ENCODE peak calls at places on chromosomes 1 and 21, in ten cellular contexts. K is uterus, N is brain microvascular endothelial cell, Q is HCT116, O is foreskin fibroblast, S is Peyer's patch, Y is colonic mucosa, C is breast epithelium, J is PC-3, V is thyroid gland. X is an unnamed sample.

GRCh38 chr1:211609120-211610024 is 30.4 kb upstream of the SLC30A1 start:
- DNase-seq in V (no peak), Q (no peak), C (no peak), Y (peak; percentile 42), K (no peak), O (no peak), N (no peak), S (no peak), J (no peak), X (no peak)

GRCh38 chr1:41333146-41333784 is 28.0 kb upstream of the FOXO6 start:
- DNase-seq in C (no peak), Y (peak; percentile 5), Q (no peak), S (no peak), O (no peak), V (no peak), J (peak; percentile 39), K (no peak), N (peak; percentile 95), X (no peak)

GRCh38 chr21:15732290-15732995 is 2.7 kb downstream of the USP25 start:
- DNase-seq in J (peak; percentile 66), Y (no peak), O (peak; percentile 21), Q (no peak), C (no peak), K (no peak), V (peak; percentile 30), S (no peak), N (no peak), X (peak; percentile 81)

GRCh38 chr1:150650193-150650592 is 20.8 kb upstream of the ENSA start:
- DNase-seq in K (no peak), S (peak; percentile 68), O (no peak), C (peak; percentile 33), Y (peak; percentile 53), J (peak; percentile 66), V (peak; percentile 78), N (peak; percentile 23), Q (no peak), X (no peak)

GRCh38 chr1:155277070-155277895 is at the start of gene HCN3:
- DNase-seq in K (peak; percentile 99), N (peak; percentile 95), Q (peak; percentile 94), S (peak; percentile 99), Y (peak; percentile 99), C (peak; percentile 95), O (peak; percentile 98), J (peak; percentile 99), V (peak; percentile 98), X (peak; percentile 97)

GRCh38 chr1:39915499-39916129 is 13.9 kb upstream of the MYCL start:
- DNase-seq in Q (no peak), O (no peak), K (no peak), Y (no peak), J (no peak), S (no peak), C (no peak), N (no peak), V (no peak), X (no peak)

GRCh38 chr21:14754682-14755081 is 208.6 kb upstream of the SAMSN1 start:
- DNase-seq in O (no peak), S (no peak), Y (no peak), K (no peak), J (no peak), C (no peak), N (no peak), V (no peak), Q (no peak), X (no peak)

GRCh38 chr1:226872455-226872854 is 2.0 kb downstream of the PSEN2 start:
- DNase-seq in J (peak; percentile 44), N (peak; percentile 18), Y (peak; percentile 14), Q (no peak), O (peak; percentile 20), V (no peak), C (no peak), K (no peak), S (no peak), X (no peak)

GRCh38 chr1:100721502-100722205 is 2.1 kb downstream of the VCAM1 start:
- DNase-seq in K (peak; percentile 55), C (peak; percentile 25), N (peak; percentile 56), V (peak; percentile 3), Y (peak; percentile 24), J (no peak), Q (no peak), O (peak; percentile 96), S (no peak), X (no peak)

GRCh38 chr1:100719490-100719889 is at the start of gene VCAM1:
- DNase-seq in Y (no peak), C (no peak), S (no peak), O (no peak), N (peak; percentile 41), J (no peak), Q (no peak), V (no peak), K (no peak), X (peak; percentile 58)

GRCh38 chr1:100720751-100721150 is 1.2 kb downstream of the VCAM1 start:
- DNase-seq in C (no peak), N (no peak), Y (no peak), J (no peak), S (no peak), V (no peak), O (no peak), K (no peak), Q (no peak), X (no peak)

GRCh38 chr1:100724281-100724680 is 4.7 kb downstream of the VCAM1 start:
- DNase-seq in J (no peak), V (no peak), Q (no peak), C (no peak), N (no peak), Y (no peak), O (no peak), K (no peak), S (no peak), X (no peak)

GRCh38 chr1:100722211-100722610 is 2.7 kb downstream of the VCAM1 start:
- DNase-seq in N (no peak), C (no peak), Y (no peak), S (no peak), Q (no peak), V (no peak), K (no peak), O (no peak), J (no peak), X (no peak)
- H3K4me3 ChIP-seq in N (no peak overlapping the region), C (peak overlapping the region; percentile 23), Y (peak overlapping the region; percentile 10), S (no peak overlapping the region), Q (no peak overlapping the region), V (no peak overlapping the region), K (peak overlapping the region; percentile 17), O (peak overlapping the region; percentile 24), J (no peak overlapping the region), X (no peak overlapping the region)

GRCh38 chr21:38712076-38712475 is 93.7 kb upstream of the ETS2 start:
- DNase-seq in Y (peak; percentile 56), O (peak; percentile 48), V (peak; percentile 6), N (peak; percentile 23), C (no peak), K (peak; percentile 21), S (no peak), J (peak; percentile 72), Q (peak; percentile 31), X (peak; percentile 9)
- TF ChIP-seq CTCF in Y (peak; percentile 33), O (peak; percentile 64), V (no peak), N (peak; percentile 78), C (no peak), K (peak; percentile 47), S (no peak), J (peak; percentile 74), Q (peak; percentile 65), X (peak; percentile 6)

GRCh38 chr21:42725416-42725930 is 72.1 kb downstream of the PDE9A start:
- DNase-seq in J (no peak), O (no peak), S (no peak), V (no peak), C (no peak), Y (no peak), K (no peak), N (no peak), Q (no peak), X (no peak)

GRCh38 chr21:42722153-42722552 is 68.7 kb downstream of the PDE9A start:
- DNase-seq in K (no peak), S (no peak), N (no peak), Y (no peak), Q (no peak), J (no peak), C (no peak), V (no peak), O (no peak), X (no peak)

GRCh38 chr21:42721341-42721824 is 68.0 kb downstream of the PDE9A start:
- DNase-seq in Y (peak; percentile 69), V (no peak), Q (no peak), K (peak; percentile 55), C (no peak), S (peak; percentile 71), N (no peak), O (peak; percentile 55), J (peak; percentile 50), X (no peak)

GRCh38 chr21:42722808-42723470 is 69.5 kb downstream of the PDE9A start:
- DNase-seq in Q (no peak), Y (peak; percentile 54), K (no peak), V (no peak), S (peak; percentile 68), O (no peak), C (no peak), N (no peak), J (no peak), X (no peak)

GRCh38 chr21:42724226-42724920 is 71.0 kb downstream of the PDE9A start:
- DNase-seq in V (peak; percentile 41), N (peak; percentile 90), O (peak; percentile 93), Y (peak; percentile 78), J (peak; percentile 96), S (peak; percentile 87), K (no peak), Q (peak; percentile 89), C (no peak), X (no peak)
- H3K4me3 ChIP-seq in V (no peak overlapping the region), N (no peak overlapping the region), O (no peak overlapping the region), Y (no peak overlapping the region), J (no peak overlapping the region), S (no peak overlapping the region), K (no peak overlapping the region), Q (peak overlapping the region; percentile 10), C (no peak overlapping the region), X (no peak overlapping the region)

GRCh38 chr1:43993206-43993914 is 2.0 kb downstream of the CCDC24 start:
- DNase-seq in K (no peak), Q (no peak), V (no peak), N (no peak), C (no peak), J (no peak), Y (no peak), O (no peak), S (no peak), X (no peak)

GRCh38 chr1:43991200-43991475 is 261 bp upstream of the CCDC24 start:
- DNase-seq in J (no peak), Y (no peak), V (no peak), O (no peak), S (no peak), Q (no peak), N (no peak), K (no peak), C (no peak), X (no peak)

GRCh38 chr1:43992232-43992995 is 1.0 kb downstream of the CCDC24 start:
- DNase-seq in V (no peak), S (no peak), K (no peak), C (no peak), N (no peak), J (no peak), Q (no peak), Y (no peak), O (no peak), X (no peak)

GRCh38 chr1:43991476-43992231 is at the start of gene CCDC24:
- DNase-seq in J (peak; percentile 87), S (peak; percentile 92), Q (peak; percentile 63), Y (peak; percentile 89), O (peak; percentile 92), N (peak; percentile 54), V (peak; percentile 95), C (peak; percentile 85), K (peak; percentile 89), X (peak; percentile 85)

DNA sequence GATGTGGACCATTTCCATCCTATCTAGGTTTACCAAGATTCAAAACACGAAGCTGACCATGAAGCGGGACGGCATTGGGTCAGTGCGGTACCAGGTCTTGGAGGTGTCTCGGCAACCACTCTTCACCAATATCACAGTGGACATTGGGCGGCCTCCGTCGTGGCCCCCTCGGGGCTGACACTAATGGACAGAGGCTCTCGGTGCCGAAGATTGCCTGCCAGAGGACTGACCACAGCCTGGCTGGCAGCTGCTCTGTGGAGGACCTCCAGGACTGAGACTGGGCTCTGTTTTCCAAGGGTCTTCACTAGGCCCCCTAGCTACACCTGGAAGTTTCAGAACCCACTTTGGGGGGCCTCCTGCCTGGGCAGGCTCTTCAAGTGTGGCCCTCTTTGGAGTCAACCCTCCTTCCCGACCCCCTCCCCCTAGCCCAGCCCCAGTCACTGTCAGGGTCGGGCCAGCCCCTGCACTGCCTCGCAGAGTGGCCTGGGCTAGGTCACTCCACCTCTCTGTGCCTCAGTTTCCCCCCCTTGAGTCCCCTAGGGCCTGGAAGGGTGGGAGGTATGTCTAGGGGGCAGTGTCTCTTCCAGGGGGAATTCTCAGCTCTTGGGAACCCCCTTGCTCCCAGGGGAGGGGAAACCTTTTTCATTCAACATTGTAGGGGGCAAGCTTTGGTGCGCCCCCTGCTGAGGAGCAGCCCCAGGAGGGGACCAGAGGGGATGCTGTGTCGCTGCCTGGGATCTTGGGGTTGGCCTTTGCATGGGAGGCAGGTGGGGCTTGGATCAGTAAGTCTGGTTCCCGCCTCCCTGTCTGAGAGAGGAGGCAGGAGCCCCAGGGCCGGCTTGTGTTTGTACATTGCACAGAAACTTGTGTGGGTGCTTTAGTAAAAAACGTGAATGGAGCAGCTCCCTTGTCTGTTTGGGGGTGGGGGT is 864 bp upstream of the CCDC24 start:
- DNase-seq in K (no peak), V (no peak), Q (no peak), C (no peak), S (no peak), N (no peak), J (no peak), Y (peak; percentile 40), O (peak; percentile 34), X (no peak)
- TF ChIP-seq CTCF in K (no peak), V (no peak), Q (no peak), C (no peak), S (no peak), N (peak; percentile 28), J (peak; percentile 45), Y (no peak), O (no peak), X (no peak)

X was measured in GM12865.